ENCODE peak calls at places on chromosomes 13 and 19, in five cellular contexts. L is effector CD4-positive, alpha-beta T cell; X is AG08395; Z is stimulated activated CD4-positive, alpha-beta T cell treated with anti-CD3 and anti-CD28 coated beads, Interleukin-1b, Interleukin-23, amount 100 ng/mL, for 24 hours; C is stimulated activated CD8-positive, alpha-beta memory T cell treated with anti-CD3 and anti-CD28 coated beads, Interleukin-4, amount 100 ng/mL, for 48 hours. Y is an unnamed sample.

GRCh38 chr19:30425885-30426838 is 54.0 kb downstream of the ZNF536 start:
- DNase-seq in Z (no peak), X (no peak), C (no peak), L (no peak), Y (no peak)

GRCh38 chr19:39499082-39499642 is 415 bp downstream of the DLL3 start:
- DNase-seq in L (no peak), Z (no peak), C (peak), X (no peak), Y (no peak)

GRCh38 chr19:42366676-42367075 is 23.4 kb downstream of the CNFN start:
- DNase-seq in C (no peak), Z (no peak), X (no peak), L (no peak), Y (no peak)

GRCh38 chr13:50130686-50131051 is 115.4 kb downstream of the KCNRG start:
- DNase-seq in Z (no peak), X (peak), L (peak), C (peak), Y (no peak)

GRCh38 chr13:75485286-75486062 is 3.5 kb upstream of the TBC1D4 start:
- DNase-seq in Z (no peak), L (no peak), C (no peak), X (peak), Y (no peak)

GRCh38 chr19:52948025-52948770 is 14.5 kb downstream of the ZNF816 start:
- DNase-seq in C (no peak), X (no peak), Z (no peak), L (no peak), Y (no peak)

GRCh38 chr13:91722267-91722884 is 324.0 kb downstream of the GPC5 start:
- DNase-seq in L (no peak), C (no peak), Z (no peak), X (no peak), Y (no peak)

GRCh38 chr19:47523473-47523872 is 8.6 kb upstream of the NAPA start:
- DNase-seq in C (no peak), X (no peak), Z (no peak), L (no peak), Y (no peak)

GRCh38 chr19:45097776-45098520 is 5.0 kb downstream of the PPP1R37 start:
- DNase-seq in Z (no peak), C (no peak), L (no peak), X (peak), Y (no peak)

GRCh38 chr13:51519839-51520238 is 64.4 kb upstream of the WDFY2 start:
- DNase-seq in X (peak), L (no peak), Z (no peak), C (no peak), Y (no peak)